ENCODE peak calls at places on chromosomes 2 and 18, in eight cellular contexts. Z, Y, R, P, H, O, Q and V are unnamed samples.

GRCh38 chr18:62717059-62717849 is 1.9 kb downstream of the PHLPP1 start:
- DNase-seq in R (peak), O (no peak), P (peak), Q (peak), Z (no peak), Y (peak), H (peak), V (peak)

GRCh38 chr18:5303636-5304035 is 8.1 kb upstream of the ZBTB14 start:
- DNase-seq in R (no peak), Y (no peak), P (no peak), Q (no peak), H (no peak), Z (no peak), O (no peak), V (no peak)

GRCh38 chr2:232884549-232885263 is 14.6 kb downstream of the SNORC start:
- DNase-seq in R (no peak), Q (no peak), P (no peak), Y (no peak), H (no peak), O (no peak), Z (peak), V (no peak)

GRCh38 chr2:38866773-38867443 is 8.8 kb downstream of the DHX57 start:
- DNase-seq in Y (no peak), H (no peak), R (no peak), Q (no peak), O (no peak), Z (no peak), P (no peak), V (no peak)

GRCh38 chr2:3475771-3476170 is 43.6 kb downstream of the ADI1 start:
- DNase-seq in Q (no peak), Z (no peak), P (no peak), O (no peak), H (no peak), R (no peak), Y (no peak), V (no peak)

GRCh38 chr18:40412410-40412809 is 1542.6 kb upstream of the PIK3C3 start:
- DNase-seq in H (no peak), Y (no peak), R (no peak), Z (no peak), P (no peak), O (no peak), Q (no peak), V (no peak)

GRCh38 chr2:10141736-10142639 is 19.4 kb downstream of the RRM2 start:
- DNase-seq in R (peak), Z (peak), H (no peak), O (no peak), P (no peak), Q (peak), Y (no peak), V (peak)

GRCh38 chr18:13703899-13704298 is 22.5 kb downstream of the FAM210A start:
- DNase-seq in O (no peak), Y (no peak), P (no peak), Z (no peak), Q (peak), H (peak), R (no peak), V (no peak)

GRCh38 chr2:239162141-239162821 is 238.5 kb downstream of the HDAC4 start:
- DNase-seq in Y (no peak), H (no peak), R (no peak), Z (peak), O (no peak), P (no peak), Q (no peak), V (no peak)

GRCh38 chr2:135797497-135798274 is 39.3 kb downstream of the LCT start:
- DNase-seq in O (peak), H (peak), Q (peak), P (peak), Y (peak), R (peak), Z (peak), V (peak)

GRCh38 chr2:190407662-190408537 is at the start of gene MFSD6:
- DNase-seq in R (no peak), Q (no peak), H (no peak), Z (peak), O (peak), P (peak), Y (no peak), V (peak)

GRCh38 chr2:71471276-71471675 is 17.9 kb downstream of the DYSF start:
- DNase-seq in Y (no peak), H (no peak), Q (peak), Z (no peak), O (no peak), P (no peak), R (no peak), V (no peak)

GRCh38 chr2:175837046-175837445 is 165.0 kb downstream of the LNPK start:
- DNase-seq in Z (no peak), P (no peak), Q (peak), Y (no peak), R (no peak), O (no peak), H (peak), V (no peak)

GRCh38 chr2:195322324-195322723 is 334.7 kb upstream of the SLC39A10 start:
- DNase-seq in Q (no peak), R (no peak), O (no peak), H (no peak), Y (no peak), P (no peak), Z (no peak), V (no peak)

GRCh38 chr2:64311948-64312621 is 141.9 kb upstream of the LGALSL start:
- DNase-seq in P (peak), O (no peak), R (no peak), Y (peak), H (peak), Q (peak), Z (no peak), V (no peak)

GRCh38 chr2:237122214-237122666 is 36.6 kb downstream of the COPS8 start:
- DNase-seq in Z (peak), R (no peak), Y (no peak), H (peak), Q (peak), O (peak), P (peak), V (no peak)

GRCh38 chr2:71934595-71935263 is 212.9 kb downstream of the CYP26B1 start:
- DNase-seq in O (no peak), Y (no peak), H (no peak), R (no peak), Q (peak), P (no peak), Z (no peak), V (no peak)

GRCh38 chr18:77870238-77870637 is 620.6 kb downstream of the GALR1 start:
- DNase-seq in H (no peak), R (no peak), P (no peak), Y (no peak), O (no peak), Q (no peak), Z (no peak), V (no peak)

GRCh38 chr2:88658318-88658717 is 31.1 kb upstream of the EIF2AK3 start:
- DNase-seq in P (no peak), Z (no peak), R (no peak), O (no peak), Y (no peak), Q (peak), H (no peak), V (no peak)